ENCODE peak calls at places on chromosomes 12 and 14, in ten cellular contexts. X is tibial artery; G is CD8-positive, alpha-beta T cell; W is body of pancreas; D is keratinocyte; J is pancreas; Z is PC-9; L is CD4-positive, CD25-positive, alpha-beta regulatory T cell; A is neural progenitor cell; U is ovary. H is an unnamed sample.

GRCh38 chr12:89909753-89910152 is 201.1 kb upstream of the ATP2B1 start:
- DNase-seq in X (no peak), G (no peak), W (no peak), D (no peak), J (no peak), Z (no peak), L (no peak), A (no peak), U (no peak), H (no peak)

GRCh38 chr12:130849561-130850417 is 10.7 kb upstream of the STX2 start:
- DNase-seq in X (no peak), G (no peak), W (peak; percentile 61), D (no peak), J (no peak), Z (peak; percentile 41), L (no peak), A (no peak), U (no peak), H (no peak)

GRCh38 chr12:11081987-11082386 is 10.1 kb downstream of the TAS2R43 start:
- DNase-seq in X (no peak), G (no peak), W (no peak), D (no peak), J (no peak), Z (no peak), L (no peak), A (no peak), U (no peak), H (no peak)

GRCh38 chr12:71166280-71166679 is 8.5 kb upstream of the TSPAN8 start:
- DNase-seq in X (no peak), G (no peak), W (no peak), D (no peak), J (no peak), Z (no peak), L (no peak), A (no peak), U (no peak), H (no peak)

GRCh38 chr14:58467575-58467974 is 40.1 kb downstream of the KIAA0586 start:
- DNase-seq in X (no peak), G (no peak), W (no peak), D (no peak), J (no peak), Z (no peak), L (no peak), A (no peak), U (no peak), H (no peak)

GRCh38 chr14:54881235-54881760 is 21.3 kb downstream of the GCH1 start:
- DNase-seq in X (no peak), G (no peak), W (peak; percentile 34), D (no peak), J (no peak), Z (no peak), L (no peak), A (no peak), U (no peak), H (no peak)

GRCh38 chr12:89225401-89225800 is 126.9 kb downstream of the DUSP6 start:
- DNase-seq in X (no peak), G (peak; percentile 34), W (no peak), D (peak; percentile 80), J (no peak), Z (peak; percentile 53), L (peak; percentile 26), A (no peak), U (no peak), H (no peak)

GRCh38 chr14:102138935-102139247 is 806 bp upstream of the WDR20 start:
- DNase-seq in X (no peak), G (no peak), W (peak; percentile 12), D (no peak), J (no peak), Z (no peak), L (no peak), A (no peak), U (no peak), H (no peak)

GRCh38 chr14:27995688-27996087 is 770.9 kb upstream of the FOXG1 start:
- DNase-seq in X (no peak), G (no peak), W (no peak), D (no peak), J (no peak), Z (no peak), L (no peak), A (peak; percentile 56), U (no peak), H (no peak)

GRCh38 chr12:132517013-132517739 is 27.2 kb downstream of the FBRSL1 start:
- DNase-seq in X (no peak), G (no peak), W (peak; percentile 82), D (no peak), J (no peak), Z (no peak), L (no peak), A (no peak), U (no peak), H (no peak)

GRCh38 chr12:130593056-130593455 is 123.0 kb downstream of the RIMBP2 start:
- DNase-seq in X (no peak), G (no peak), W (no peak), D (no peak), J (no peak), Z (no peak), L (no peak), A (no peak), U (no peak), H (no peak)

GRCh38 chr12:88184196-88184595 is 42.1 kb downstream of the TMTC3 start:
- DNase-seq in X (no peak), G (no peak), W (no peak), D (no peak), J (no peak), Z (no peak), L (no peak), A (no peak), U (no peak), H (no peak)

GRCh38 chr14:95222151-95222631 is 64.9 kb upstream of the DICER1 start:
- DNase-seq in X (no peak), G (no peak), W (no peak), D (no peak), J (no peak), Z (peak; percentile 2), L (no peak), A (no peak), U (no peak), H (no peak)

GRCh38 chr14:104223101-104223809 is 84.9 kb downstream of the KIF26A start:
- DNase-seq in X (no peak), G (no peak), W (peak; percentile 49), D (no peak), J (peak; percentile 54), Z (no peak), L (no peak), A (no peak), U (peak; percentile 86), H (no peak)

GRCh38 chr12:53048033-53048779 is 1.7 kb upstream of the TNS2 start:
- DNase-seq in X (peak; percentile 71), G (no peak), W (peak; percentile 87), D (no peak), J (peak; percentile 81), Z (peak; percentile 70), L (no peak), A (peak; percentile 49), U (peak; percentile 80), H (peak; percentile 76)

GRCh38 chr12:106369624-106370346 is 12.2 kb downstream of the POLR3B start:
- DNase-seq in X (no peak), G (no peak), W (no peak), D (no peak), J (no peak), Z (peak; percentile 42), L (no peak), A (no peak), U (no peak), H (no peak)

GRCh38 chr12:29582156-29582555 is 84.7 kb upstream of the OVCH1 start:
- DNase-seq in X (no peak), G (no peak), W (no peak), D (no peak), J (no peak), Z (no peak), L (no peak), A (no peak), U (no peak), H (no peak)

GRCh38 chr12:113891737-113892520 is 74.2 kb downstream of the RBM19 start:
- DNase-seq in X (no peak), G (no peak), W (no peak), D (no peak), J (no peak), Z (peak; percentile 12), L (no peak), A (no peak), U (no peak), H (no peak)

GRCh38 chr14:44035707-44036106 is 471.4 kb downstream of the FSCB start:
- DNase-seq in X (no peak), G (no peak), W (no peak), D (no peak), J (no peak), Z (no peak), L (no peak), A (no peak), U (no peak), H (no peak)
- H3K4me1 ChIP-seq in X (no peaks in the 10 kb centered on the region), G (no peaks in the 10 kb centered on the region), W (no peaks in the 10 kb centered on the region), D (no peaks in the 10 kb centered on the region), J (no peaks in the 10 kb centered on the region), Z (no peaks in the 10 kb centered on the region), L (no peaks in the 10 kb centered on the region), A (peaks cover 7% of the 10 kb centered on the region), U (no peaks in the 10 kb centered on the region), H (no peaks in the 10 kb centered on the region)

GRCh38 chr14:100071545-100071944 is 6.3 kb downstream of the EVL start:
- DNase-seq in X (no peak), G (no peak), W (no peak), D (no peak), J (no peak), Z (no peak), L (no peak), A (no peak), U (no peak), H (no peak)
- H3K4me1 ChIP-seq in X (peaks cover 3% of the 10 kb centered on the region), G (peaks cover 74% of the 10 kb centered on the region), W (no peaks in the 10 kb centered on the region), D (peaks cover 30% of the 10 kb centered on the region), J (no peaks in the 10 kb centered on the region), Z (peaks cover 40% of the 10 kb centered on the region), L (peaks cover 95% of the 10 kb centered on the region), A (peaks cover 6% of the 10 kb centered on the region), U (no peaks in the 10 kb centered on the region), H (peaks cover 40% of the 10 kb centered on the region)

DNA sequence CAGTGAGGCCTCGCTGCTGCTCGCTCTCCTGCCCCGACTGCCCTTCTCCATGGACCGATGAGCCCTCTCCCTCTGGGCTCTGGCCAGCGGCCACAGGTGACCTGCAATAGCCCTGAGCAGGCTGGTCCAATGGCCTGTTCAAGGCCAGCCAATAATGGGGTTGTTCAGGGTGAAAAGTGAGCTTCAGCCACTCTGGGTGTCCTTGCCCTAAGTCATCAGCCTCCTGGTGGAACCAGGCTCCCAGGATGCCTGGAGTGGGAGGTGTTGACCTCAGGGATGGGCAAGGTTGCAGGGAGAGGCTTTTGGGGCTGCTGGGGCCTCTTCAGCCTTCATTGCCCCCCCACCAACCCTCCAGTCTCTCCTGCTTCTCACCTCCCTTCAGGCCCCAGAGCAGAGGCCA is 79.7 kb downstream of the RFLNA start:
- DNase-seq in X (no peak), G (no peak), W (no peak), D (no peak), J (no peak), Z (no peak), L (no peak), A (no peak), U (peak; percentile 53), H (no peak)
- H3K4me1 ChIP-seq in X (peaks cover 46% of the 10 kb centered on the region), G (no peaks in the 10 kb centered on the region), W (peaks cover 27% of the 10 kb centered on the region), D (no peaks in the 10 kb centered on the region), J (peaks cover 14% of the 10 kb centered on the region), Z (peaks cover 31% of the 10 kb centered on the region), L (no peaks in the 10 kb centered on the region), A (no peaks in the 10 kb centered on the region), U (peaks cover 17% of the 10 kb centered on the region), H (peaks cover 19% of the 10 kb centered on the region)

DNA sequence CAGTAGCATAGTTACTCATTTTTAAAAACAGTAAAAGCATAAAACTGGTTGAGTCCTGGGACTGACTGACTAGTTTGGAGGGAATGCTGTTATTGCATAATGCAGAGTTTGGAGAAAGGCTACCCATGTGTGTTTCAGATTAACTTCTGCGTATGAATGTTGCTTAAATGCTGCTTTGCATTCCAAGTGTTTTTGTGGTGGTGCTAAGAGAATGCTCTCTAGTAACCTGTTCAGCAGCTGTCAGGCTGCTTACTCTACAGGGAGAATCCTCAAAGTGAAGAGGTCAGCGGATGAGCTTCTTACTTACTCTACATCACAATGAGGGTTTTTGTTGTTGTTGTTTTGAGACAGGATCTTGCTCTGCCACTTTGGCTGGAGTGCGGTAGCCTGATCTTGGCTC is 4.3 kb downstream of the DLST start:
- DNase-seq in X (no peak), G (no peak), W (no peak), D (no peak), J (no peak), Z (no peak), L (no peak), A (peak; percentile 71), U (no peak), H (no peak)
- H3K4me1 ChIP-seq in X (peaks cover 50% of the 10 kb centered on the region), G (peaks cover 52% of the 10 kb centered on the region), W (peaks cover 57% of the 10 kb centered on the region), D (peaks cover 57% of the 10 kb centered on the region), J (peaks cover 22% of the 10 kb centered on the region), Z (peaks cover 76% of the 10 kb centered on the region), L (peaks cover 47% of the 10 kb centered on the region), A (peaks cover 27% of the 10 kb centered on the region), U (peaks cover 12% of the 10 kb centered on the region), H (peaks cover 44% of the 10 kb centered on the region)